ENCODE peak calls at places on chromosomes 4 and X, in six cellular contexts. X is GM18507, C is tibial nerve, E is T follicular helper cell, J is GM23248, O is brain microvascular endothelial cell. R is an unnamed sample.
A peak's percentile ranks its signal among the peaks of the same experiment; 100 is the strongest.

GRCh38 chrX:154751121-154751668 is 318 bp upstream of the GAB3 start:
- DNase-seq in X (no peak), C (no peak), E (no peak), J (no peak), O (no peak), R (no peak)

GRCh38 chr4:137124278-137124932 is 407.9 kb downstream of the PCDH18 start:
- DNase-seq in X (no peak), C (no peak), E (no peak), J (peak; percentile 87), O (peak; percentile 40), R (no peak)

GRCh38 chrX:55057691-55058249 is 17.1 kb upstream of the PAGE2B start:
- DNase-seq in X (peak; percentile 3), C (peak; percentile 13), E (peak; percentile 16), J (peak; percentile 48), O (peak; percentile 57), R (peak; percentile 37)

GRCh38 chrX:118329179-118329578 is 16.7 kb upstream of the WDR44 start:
- DNase-seq in X (no peak), C (no peak), E (no peak), J (no peak), O (no peak), R (no peak)

GRCh38 chrX:41471786-41472185 is 24.6 kb downstream of the NYX start:
- DNase-seq in X (no peak), C (no peak), E (no peak), J (no peak), O (no peak), R (no peak)

GRCh38 chr4:177064724-177065394 is 244.8 kb upstream of the NEIL3 start:
- DNase-seq in X (no peak), C (no peak), E (no peak), J (no peak), O (no peak), R (no peak)

GRCh38 chrX:111151764-111152163 is 55.8 kb downstream of the PAK3 start:
- DNase-seq in X (no peak), C (no peak), E (no peak), J (no peak), O (no peak), R (no peak)

GRCh38 chrX:40140706-40141499 is 43.1 kb upstream of the BCOR start:
- DNase-seq in X (no peak), C (no peak), E (no peak), J (peak; percentile 62), O (no peak), R (no peak)

GRCh38 chr4:152956650-152957436 is 20.7 kb downstream of the FHDC1 start:
- DNase-seq in X (no peak), C (no peak), E (no peak), J (no peak), O (peak; percentile 80), R (no peak)

GRCh38 chr4:6658635-6659075 is 18.2 kb downstream of the MRFAP1 start:
- DNase-seq in X (no peak), C (no peak), E (peak; percentile 40), J (peak; percentile 69), O (peak; percentile 4), R (peak; percentile 64)

GRCh38 chr4:14888790-14889189 is 113.5 kb upstream of the CPEB2 start:
- DNase-seq in X (no peak), C (no peak), E (no peak), J (peak; percentile 17), O (no peak), R (no peak)

GRCh38 chr4:184347251-184348239 is 126.8 kb downstream of the IRF2 start:
- DNase-seq in X (peak; percentile 69), C (no peak), E (no peak), J (no peak), O (peak; percentile 53), R (peak; percentile 26)

GRCh38 chr4:152953514-152953913 is 17.4 kb downstream of the FHDC1 start:
- DNase-seq in X (no peak), C (no peak), E (no peak), J (no peak), O (no peak), R (no peak)

GRCh38 chr4:168995537-168996295 is 14.3 kb downstream of the CBR4 start:
- DNase-seq in X (no peak), C (no peak), E (no peak), J (peak; percentile 30), O (no peak), R (peak; percentile 31)

GRCh38 chr4:185774815-185775684 is 36.9 kb downstream of the SORBS2 start:
- DNase-seq in X (no peak), C (no peak), E (no peak), J (peak; percentile 82), O (peak; percentile 94), R (no peak)

R was measured in immature natural killer cell.